ENCODE peak calls at places on chromosome 14, in seven cellular contexts. I is IMR-90, B is neuronal stem cell, H is H1, F is mesenchymal stem cell, S is H9, O is trophoblast cell. Q is an unnamed sample.

GRCh38 chr14:98952595-98953325 is 319.2 kb downstream of the BCL11B start:
- DNase-seq in F (no peak), S (no peak), B (no peak), I (no peak), O (peak; percentile 20), H (no peak), Q (no peak)

GRCh38 chr14:71491925-71492324 is 440.3 kb upstream of the RGS6 start:
- DNase-seq in O (no peak), F (peak; percentile 14), H (no peak), I (peak; percentile 41), S (no peak), B (no peak), Q (peak; percentile 14)

GRCh38 chr14:77593501-77593911 is 22.9 kb downstream of the SPTLC2 start:
- DNase-seq in F (peak; percentile 28), I (peak; percentile 60), S (no peak), B (no peak), H (no peak), O (peak; percentile 24), Q (no peak)

GRCh38 chr14:100524933-100525243 is 62.3 kb downstream of the BEGAIN start:
- DNase-seq in I (peak; percentile 15), H (peak; percentile 75), B (peak; percentile 45), O (peak; percentile 35), F (no peak), S (peak; percentile 57), Q (peak; percentile 45)

GRCh38 chr14:103562135-103562384 is 397 bp downstream of the BAG5 start:
- DNase-seq in B (no peak), F (no peak), S (no peak), H (no peak), O (no peak), I (no peak), Q (no peak)

GRCh38 chr14:58985786-58986185 is 202.7 kb upstream of the DAAM1 start:
- DNase-seq in F (no peak), S (no peak), B (no peak), H (no peak), O (no peak), I (no peak), Q (no peak)

GRCh38 chr14:68807148-68807600 is 14.3 kb upstream of the ZFP36L1 start:
- DNase-seq in O (peak; percentile 44), B (no peak), H (peak; percentile 40), I (peak; percentile 94), F (peak; percentile 96), S (peak; percentile 20), Q (no peak)

GRCh38 chr14:59632381-59632780 is 55.8 kb upstream of the CCDC175 start:
- DNase-seq in H (peak; percentile 54), S (peak; percentile 66), F (peak; percentile 21), O (peak; percentile 71), I (peak; percentile 6), B (peak; percentile 27), Q (peak; percentile 73)

GRCh38 chr14:100283984-100284881 is 22.0 kb downstream of the SLC25A29 start:
- DNase-seq in B (no peak), H (peak; percentile 66), O (no peak), F (no peak), I (no peak), S (peak; percentile 42), Q (peak; percentile 57)

GRCh38 chr14:51242545-51243490 is 2.8 kb downstream of the TMX1 start:
- DNase-seq in O (no peak), B (no peak), F (no peak), S (peak; percentile 45), H (no peak), I (no peak), Q (peak; percentile 70)

GRCh38 chr14:101947904-101948665 is 16.3 kb upstream of the DYNC1H1 start:
- DNase-seq in O (peak; percentile 100), B (peak; percentile 100), I (peak; percentile 100), H (peak; percentile 100), F (peak; percentile 100), S (peak; percentile 100), Q (peak; percentile 100)

GRCh38 chr14:38420045-38420444 is 164.2 kb upstream of the CLEC14A start:
- DNase-seq in I (peak; percentile 46), B (no peak), S (no peak), F (no peak), O (peak; percentile 29), H (no peak), Q (no peak)

GRCh38 chr14:79584679-79585078 is 626.6 kb downstream of the DIO2 start:
- DNase-seq in I (peak; percentile 98), H (no peak), S (no peak), B (no peak), O (peak; percentile 52), F (peak; percentile 90), Q (peak; percentile 56)

GRCh38 chr14:99035712-99036593 is 236.0 kb downstream of the BCL11B start:
- DNase-seq in S (peak; percentile 84), B (peak; percentile 51), O (peak; percentile 81), H (peak; percentile 71), I (peak; percentile 43), F (peak; percentile 15), Q (peak; percentile 95)

DNA sequence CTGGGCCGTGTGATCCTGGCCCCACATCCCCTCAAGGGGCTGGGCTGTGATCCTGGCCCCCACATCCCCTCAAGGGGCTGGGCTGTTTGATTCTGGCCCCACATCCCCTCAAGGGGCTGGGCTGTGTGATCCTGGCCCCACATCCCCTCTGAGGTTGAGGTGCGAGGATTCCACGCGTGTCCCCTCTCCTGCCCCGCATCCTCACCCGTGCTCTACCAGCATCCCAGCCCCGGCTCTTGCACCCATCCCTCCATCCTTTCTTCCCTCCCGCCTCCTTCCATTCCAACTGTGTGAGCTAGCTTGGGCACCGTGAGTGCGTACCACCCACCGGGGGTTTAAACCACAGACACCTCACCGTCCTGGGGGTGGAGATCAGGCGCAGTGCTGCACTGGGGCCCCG is 31.1 kb upstream of the TMEM179 start:
- DNase-seq in S (no peak), F (no peak), I (no peak), H (no peak), O (no peak), B (no peak), Q (no peak)
- H3K23ac ChIP-seq in S (no peak overlapping the region), F (no peak overlapping the region), I (no peak overlapping the region), H (no peak overlapping the region), O (no peak overlapping the region), B (peak overlapping the region; percentile 17), Q (no peak overlapping the region)

GRCh38 chr14:90674716-90675115 is 141.5 kb downstream of the TTC7B start:
- DNase-seq in F (no peak), S (no peak), H (no peak), I (no peak), O (no peak), B (no peak), Q (no peak)

GRCh38 chr14:90671835-90672234 is 144.4 kb downstream of the TTC7B start:
- DNase-seq in H (no peak), I (no peak), S (no peak), O (no peak), F (no peak), B (no peak), Q (no peak)

GRCh38 chr14:90676356-90676755 is 139.9 kb downstream of the TTC7B start:
- DNase-seq in F (no peak), S (no peak), B (no peak), H (no peak), I (peak; percentile 32), O (no peak), Q (no peak)

GRCh38 chr14:90675399-90675798 is 140.8 kb downstream of the TTC7B start:
- DNase-seq in F (peak; percentile 54), B (no peak), I (peak; percentile 75), O (no peak), H (no peak), S (no peak), Q (no peak)

GRCh38 chr14:90674043-90674670 is 142.1 kb downstream of the TTC7B start:
- DNase-seq in H (no peak), B (no peak), F (no peak), I (no peak), O (no peak), S (no peak), Q (no peak)
- H3K4me1 ChIP-seq in H (no peaks in the 10 kb centered on the region), B (peaks cover 8% of the 10 kb centered on the region), F (peaks cover 2% of the 10 kb centered on the region), I (peaks cover 18% of the 10 kb centered on the region), O (peaks cover 6% of the 10 kb centered on the region), S (no peaks in the 10 kb centered on the region), Q (no peaks in the 10 kb centered on the region)

GRCh38 chr14:104681689-104682074 is 7.7 kb upstream of the INF2 start:
- DNase-seq in F (peak; percentile 85), I (peak; percentile 81), O (peak; percentile 84), S (peak; percentile 94), B (peak; percentile 63), H (peak; percentile 91), Q (peak; percentile 98)
- H3K23ac ChIP-seq in F (no peak overlapping the region), I (peak overlapping the region; percentile 84), O (no peak overlapping the region), S (no peak overlapping the region), B (peak overlapping the region; percentile 17), H (no peak overlapping the region), Q (no peak overlapping the region)

DNA sequence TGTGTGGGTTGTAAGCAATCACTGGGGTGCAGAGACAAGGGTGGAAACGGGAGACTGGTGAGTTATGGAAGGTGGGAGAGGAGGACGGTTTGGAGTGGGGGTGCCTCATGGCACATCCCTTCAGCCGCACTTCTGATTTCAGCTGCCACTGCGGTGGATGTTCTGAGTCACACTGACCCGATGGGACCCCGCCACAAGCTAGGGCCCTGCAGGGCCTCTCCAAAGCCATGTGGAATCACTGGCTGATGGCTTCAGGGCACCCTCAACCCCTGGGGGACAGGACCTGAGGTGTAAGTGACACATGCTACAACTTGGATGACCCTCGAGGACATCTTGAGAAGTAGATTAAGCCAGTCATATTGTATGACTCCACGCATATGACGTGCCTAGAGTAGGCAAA is 53.7 kb downstream of the GPR68 start:
- DNase-seq in S (no peak), I (no peak), B (no peak), O (no peak), H (no peak), F (no peak), Q (no peak)
- H3K4me1 ChIP-seq in S (no peaks in the 10 kb centered on the region), I (peaks cover 3% of the 10 kb centered on the region), B (no peaks in the 10 kb centered on the region), O (no peaks in the 10 kb centered on the region), H (no peaks in the 10 kb centered on the region), F (peaks cover 3% of the 10 kb centered on the region), Q (no peaks in the 10 kb centered on the region)

GRCh38 chr14:92907316-92907911 is 15.5 kb upstream of the CHGA start:
- DNase-seq in I (no peak), O (no peak), B (no peak), F (no peak), H (no peak), S (no peak), Q (no peak)
- H3K23ac ChIP-seq in I (no peak overlapping the region), O (no peak overlapping the region), B (no peak overlapping the region), F (no peak overlapping the region), H (no peak overlapping the region), S (no peak overlapping the region), Q (no peak overlapping the region)